ENCODE peak calls at places on chromosomes 7 and 10, in six cellular contexts. X is GM12892, E is HepG2, V is K562, I is H1, L is GM12878. Q is an unnamed sample.

GRCh38 chr10:11861811-11862210 is 38.7 kb downstream of the PROSER2 start:
- DNase-seq in X (no peak), V (no peak), E (no peak), I (no peak), L (no peak), Q (no peak)

GRCh38 chr10:106515206-106515790 is 649.2 kb downstream of the SORCS1 start:
- DNase-seq in X (no peak), L (no peak), I (no peak), V (no peak), E (no peak), Q (no peak)

GRCh38 chr7:16398211-16399017 is 22.9 kb downstream of the CRPPA start:
- DNase-seq in V (no peak), E (no peak), L (no peak), I (no peak), X (no peak), Q (no peak)

GRCh38 chr10:65358565-65358964 is 1567.3 kb upstream of the LRRTM3 start:
- DNase-seq in V (no peak), I (no peak), E (peak), L (no peak), X (no peak), Q (no peak)

GRCh38 chr7:36598056-36598675 is 126.1 kb downstream of the AOAH start:
- DNase-seq in L (no peak), E (no peak), V (no peak), X (no peak), I (no peak), Q (no peak)

GRCh38 chr10:71262817-71263216 is 50.4 kb downstream of the UNC5B start:
- DNase-seq in L (no peak), V (no peak), E (no peak), X (no peak), I (no peak), Q (no peak)

GRCh38 chr7:131502810-131503545 is 53.5 kb downstream of the PODXL start:
- DNase-seq in E (peak), L (no peak), I (no peak), V (peak), X (no peak), Q (no peak)

GRCh38 chr7:33108931-33109757 is at the start of gene RP9:
- DNase-seq in L (no peak), V (peak), X (peak), I (no peak), E (peak), Q (peak)

GRCh38 chr10:404341-404740 is 269.1 kb downstream of the ZMYND11 start:
- DNase-seq in X (no peak), V (no peak), E (no peak), I (no peak), L (no peak), Q (no peak)

GRCh38 chr7:1232623-1233327 is at the start of gene UNCX:
- DNase-seq in V (no peak), L (no peak), X (no peak), I (no peak), E (no peak), Q (no peak)

GRCh38 chr7:28263622-28264266 is 83.1 kb upstream of the JAZF1 start:
- DNase-seq in E (peak), X (no peak), I (no peak), L (no peak), V (no peak), Q (no peak)

GRCh38 chr7:39069886-39070881 is 92.5 kb downstream of the POU6F2 start:
- DNase-seq in V (no peak), I (no peak), E (no peak), L (no peak), X (no peak), Q (no peak)

GRCh38 chr10:126373137-126373536 is 15.1 kb downstream of the ADAM12 start:
- DNase-seq in X (no peak), L (no peak), E (no peak), V (no peak), I (no peak), Q (no peak)

GRCh38 chr7:129434846-129435318 is 650 bp downstream of the STRIP2 start:
- DNase-seq in I (no peak), L (no peak), E (peak), V (peak), X (peak), Q (no peak)

GRCh38 chr7:119929891-119930290 is 343.1 kb upstream of the KCND2 start:
- DNase-seq in I (no peak), X (no peak), E (no peak), L (no peak), V (no peak), Q (no peak)

GRCh38 chr10:49368256-49368655 is 27.6 kb downstream of the DRGX start:
- DNase-seq in I (no peak), X (no peak), V (no peak), L (no peak), E (no peak), Q (no peak)

GRCh38 chr7:112596260-112596659 is 115.5 kb downstream of the LSMEM1 start:
- DNase-seq in I (no peak), L (no peak), V (no peak), E (no peak), X (no peak), Q (no peak)

GRCh38 chr10:71314028-71314693 is 4.9 kb upstream of the SLC29A3 start:
- DNase-seq in X (peak), E (no peak), L (no peak), I (peak), V (peak), Q (peak)

GRCh38 chr10:119538632-119539358 is 3.7 kb downstream of the RGS10 start:
- DNase-seq in X (no peak), V (peak), I (no peak), E (no peak), L (no peak), Q (no peak)

GRCh38 chr7:30237271-30237695 is 47.1 kb upstream of the ZNRF2 start:
- DNase-seq in L (no peak), V (no peak), I (no peak), X (no peak), E (no peak), Q (no peak)

GRCh38 chr10:89685932-89686331 is 15.5 kb upstream of the KIF20B start:
- DNase-seq in V (no peak), L (no peak), E (no peak), X (no peak), I (no peak), Q (no peak)

GRCh38 chr10:36989233-36989632 is 136.2 kb upstream of the ANKRD30A start:
- DNase-seq in I (no peak), V (no peak), E (no peak), X (no peak), L (no peak), Q (no peak)

GRCh38 chr10:52561322-52561721 is 211.3 kb downstream of the MBL2 start:
- DNase-seq in X (no peak), E (no peak), V (no peak), I (no peak), L (no peak), Q (no peak)

GRCh38 chr10:52563361-52563760 is 209.2 kb downstream of the MBL2 start:
- DNase-seq in X (no peak), L (no peak), E (no peak), V (no peak), I (no peak), Q (no peak)

GRCh38 chr10:52558090-52558489 is 214.5 kb downstream of the MBL2 start:
- DNase-seq in V (no peak), L (no peak), E (no peak), I (no peak), X (no peak), Q (no peak)
- TF ChIP-seq POLR2A in V (no peak), L (no peak), E (no peak), I (no peak), X (no peak), Q (no peak)

DNA sequence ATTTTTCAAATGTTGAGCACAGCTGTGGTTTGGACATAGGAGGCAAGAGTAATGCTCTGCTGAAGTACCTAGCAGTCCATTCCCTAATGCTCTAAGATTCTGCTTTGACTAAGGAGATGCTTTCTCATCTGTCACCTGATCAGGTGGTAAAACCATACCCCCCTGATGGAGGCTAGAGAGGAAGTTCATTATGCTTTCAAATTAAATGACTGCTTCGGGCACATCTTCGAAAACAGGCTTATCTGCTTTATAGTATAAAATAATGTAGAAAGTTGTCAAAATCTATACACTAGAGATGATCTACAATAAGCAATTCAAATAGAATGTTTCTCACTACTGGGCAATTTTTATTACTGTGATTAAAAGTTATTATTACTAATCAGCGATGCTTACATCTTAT is at the start of gene GNAT3:
- DNase-seq in V (no peak), L (no peak), I (no peak), E (no peak), X (no peak), Q (no peak)
- TF ChIP-seq TAF1 in V (no peak), L (no peak), I (no peak), E (no peak), X (no peak), Q (no peak)

DNA sequence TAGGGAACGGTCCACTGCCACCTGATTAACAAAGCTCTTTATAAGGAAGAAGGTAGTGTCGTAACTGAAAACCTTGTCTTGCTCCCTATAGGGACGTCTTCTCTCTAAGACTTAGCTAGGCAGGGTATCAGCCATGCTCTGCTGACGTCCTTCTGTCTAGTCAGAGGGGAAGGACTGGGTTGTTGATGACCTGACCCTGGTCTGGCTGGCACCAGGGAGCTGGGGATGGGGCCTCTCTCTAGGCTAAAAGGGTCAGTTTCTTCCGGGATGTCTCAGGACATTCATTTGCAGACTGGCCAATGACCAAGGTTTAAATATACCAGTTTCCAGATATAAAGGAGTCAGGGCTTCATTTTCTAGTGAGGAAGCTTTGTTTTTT is 9.6 kb downstream of the CYP17A1 start:
- DNase-seq in X (no peak), I (no peak), E (no peak), L (no peak), V (no peak), Q (no peak)
- TF ChIP-seq POLR2A in X (no peak), I (no peak), E (no peak), L (no peak), V (no peak), Q (no peak)

DNA sequence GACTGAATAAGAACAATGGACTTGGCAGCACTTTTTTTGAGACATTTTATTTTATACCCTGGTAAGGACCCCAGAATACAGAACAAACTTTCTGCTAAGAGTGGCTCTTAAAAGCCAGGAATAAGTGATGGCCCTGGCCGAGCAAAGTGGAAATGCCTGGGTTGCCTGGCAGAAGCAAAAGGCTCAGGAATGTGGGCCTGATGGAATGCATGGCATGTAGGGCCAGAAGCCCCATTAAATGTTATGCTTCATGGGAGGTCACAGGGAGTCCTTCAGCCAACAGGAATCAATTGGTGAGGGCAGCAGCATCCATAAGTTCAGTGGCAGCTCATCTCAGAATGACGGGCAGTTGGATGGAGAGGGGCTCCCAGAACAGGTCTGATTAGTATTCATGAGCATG is 301.5 kb upstream of the CACNA2D1 start:
- DNase-seq in V (no peak), X (no peak), E (no peak), L (no peak), I (no peak), Q (no peak)
- TF ChIP-seq TAF1 in V (no peak), X (no peak), E (no peak), L (no peak), I (no peak), Q (no peak)

GRCh38 chr10:73967022-73967429 is 30.9 kb upstream of the VCL start:
- DNase-seq in E (no peak), L (no peak), X (no peak), V (no peak), I (peak), Q (no peak)

GRCh38 chr10:73964743-73965142 is 33.2 kb upstream of the VCL start:
- DNase-seq in I (no peak), E (no peak), L (no peak), X (no peak), V (no peak), Q (no peak)

GRCh38 chr10:73967544-73967943 is 30.4 kb upstream of the VCL start:
- DNase-seq in V (no peak), I (no peak), E (no peak), X (no peak), L (no peak), Q (no peak)

GRCh38 chr10:73968101-73968515 is 29.8 kb upstream of the VCL start:
- DNase-seq in L (no peak), V (no peak), E (no peak), I (no peak), X (no peak), Q (no peak)

GRCh38 chr10:73965890-73966768 is 31.8 kb upstream of the VCL start:
- DNase-seq in V (no peak), X (no peak), I (peak), L (no peak), E (peak), Q (no peak)
- TF ChIP-seq POLR2A in V (no peak), X (no peak), I (peak), L (no peak), E (no peak), Q (no peak)

GRCh38 chr10:97517778-97518561 is 19.2 kb downstream of the UBTD1 start:
- DNase-seq in L (no peak), V (no peak), E (no peak), I (no peak), X (no peak), Q (no peak)

GRCh38 chr10:97514344-97514743 is 15.6 kb downstream of the UBTD1 start:
- DNase-seq in V (peak), E (no peak), L (no peak), I (no peak), X (no peak), Q (no peak)

GRCh38 chr10:97517096-97517750 is 18.5 kb downstream of the UBTD1 start:
- DNase-seq in E (no peak), L (no peak), V (no peak), I (no peak), X (no peak), Q (no peak)

GRCh38 chr10:97518601-97519043 is 19.9 kb downstream of the UBTD1 start:
- DNase-seq in I (no peak), L (no peak), V (no peak), X (no peak), E (no peak), Q (no peak)

GRCh38 chr10:97515260-97515978 is 16.7 kb downstream of the UBTD1 start:
- DNase-seq in X (no peak), E (peak), V (no peak), L (no peak), I (no peak), Q (no peak)
- TF ChIP-seq TAF1 in X (no peak), E (no peak), V (no peak), L (no peak), I (no peak), Q (no peak)

DNA sequence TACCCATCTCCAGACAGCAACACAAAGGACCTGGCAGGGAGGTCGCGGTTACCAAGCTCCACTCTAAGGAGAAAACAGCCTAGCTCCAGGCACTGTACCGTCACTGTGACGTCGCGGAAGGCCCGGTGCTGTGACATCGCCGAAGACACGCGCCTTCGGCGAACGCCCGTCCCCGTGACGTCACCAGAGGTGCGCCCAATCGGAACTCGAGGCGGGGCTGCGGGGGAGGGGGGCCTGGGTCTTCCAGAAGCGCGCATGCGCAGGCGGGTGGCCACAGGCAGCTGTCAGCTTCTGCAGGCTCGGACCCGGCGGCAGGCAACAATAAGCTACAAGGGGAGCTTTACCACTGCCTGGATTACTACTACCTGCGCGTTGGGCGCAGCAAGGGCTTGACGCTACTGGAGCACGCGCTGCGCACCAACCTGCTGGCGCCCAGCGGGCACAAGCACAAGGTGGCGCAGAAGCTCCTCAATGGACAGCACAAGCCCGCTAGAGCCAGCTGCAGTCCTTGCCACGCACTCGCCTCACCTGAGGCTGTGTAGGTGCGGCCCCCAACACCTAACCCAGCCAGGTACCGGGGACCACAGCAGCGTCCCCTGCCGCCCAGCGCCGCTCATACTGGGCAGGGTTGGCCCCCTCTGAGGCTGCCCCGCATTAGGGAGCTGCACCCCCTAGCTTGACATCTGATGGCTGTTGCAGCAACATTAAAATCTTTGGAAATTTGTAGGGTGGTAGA is 208.4 kb downstream of the TPST1 start:
- DNase-seq in I (peak), L (no peak), V (no peak), X (peak), E (no peak), Q (peak)
- TF ChIP-seq POLR2A in I (peak), L (peak), V (no peak), X (no peak), E (no peak), Q (no peak)

GRCh38 chr7:140195859-140196258 is 19.1 kb upstream of the KDM7A start:
- DNase-seq in E (no peak), X (no peak), V (no peak), L (no peak), I (no peak), Q (no peak)

GRCh38 chr7:140192176-140192575 is 15.4 kb upstream of the KDM7A start:
- DNase-seq in E (no peak), X (no peak), I (no peak), V (no peak), L (no peak), Q (no peak)

GRCh38 chr7:140189917-140190316 is 13.1 kb upstream of the KDM7A start:
- DNase-seq in X (no peak), L (no peak), I (no peak), V (no peak), E (no peak), Q (no peak)

DNA sequence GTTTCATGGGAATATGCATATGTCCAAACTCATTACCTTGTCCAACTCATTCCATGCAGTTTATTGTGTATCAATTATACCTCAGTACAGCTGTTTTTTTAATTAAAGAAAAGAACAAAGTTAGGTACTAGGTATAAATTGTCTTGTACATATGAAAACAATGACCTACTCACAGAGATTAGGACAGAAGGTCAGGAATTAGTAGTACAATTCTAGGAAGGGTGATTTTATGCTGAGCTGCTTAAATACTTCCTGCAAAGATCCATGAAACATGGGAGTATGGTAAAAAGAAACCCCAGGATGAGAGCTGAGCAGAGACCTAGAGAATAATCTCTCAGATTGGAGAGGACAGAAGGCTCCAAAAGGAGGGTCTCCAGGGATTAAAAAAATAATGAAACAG is 13.8 kb upstream of the KDM7A start:
- DNase-seq in E (no peak), X (no peak), L (no peak), I (no peak), V (no peak), Q (no peak)
- TF ChIP-seq TAF1 in E (no peak), X (no peak), L (no peak), I (no peak), V (no peak), Q (no peak)

DNA sequence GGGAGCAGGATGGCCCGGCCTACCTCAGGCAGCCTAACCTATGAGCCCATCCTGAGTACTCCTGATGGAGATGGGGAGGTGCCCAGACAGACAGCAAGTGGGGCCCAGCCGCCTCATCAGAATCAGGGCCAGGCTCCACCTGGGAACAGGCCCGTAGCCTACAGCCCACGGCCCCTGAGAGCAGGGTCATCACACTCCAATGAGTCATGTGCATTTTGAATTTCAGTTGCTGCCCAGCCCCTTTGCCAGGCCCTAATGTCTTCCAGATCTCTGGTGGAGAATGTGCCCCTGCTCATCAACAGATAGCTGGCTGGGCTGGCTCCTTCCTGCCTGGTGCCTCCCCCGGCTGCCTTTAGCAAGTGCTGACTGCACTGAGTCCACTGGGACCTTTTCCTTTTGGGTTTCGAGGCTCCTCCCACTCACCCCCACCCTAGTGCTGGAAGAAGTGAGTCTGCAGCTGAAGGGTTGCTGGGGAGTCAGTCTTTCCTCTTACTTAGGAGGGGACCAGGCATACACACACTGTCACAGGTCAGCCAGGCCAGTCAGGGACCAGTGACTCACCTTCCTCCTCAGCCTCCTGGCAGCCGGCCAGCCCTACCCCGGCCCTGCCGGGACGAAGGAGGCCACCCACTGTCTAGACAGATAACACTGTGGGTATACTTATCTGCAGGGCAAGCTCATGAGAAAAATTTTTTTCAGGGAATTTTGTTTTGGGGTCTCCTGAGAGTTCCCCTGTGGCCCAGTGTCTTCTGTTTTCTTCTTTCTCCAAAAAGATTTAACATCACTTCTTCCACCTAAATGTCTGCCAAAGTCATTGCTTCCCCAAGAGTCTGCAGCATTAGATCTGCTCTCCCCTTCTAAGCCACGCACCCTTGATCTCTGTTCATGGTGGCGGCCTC is 9.1 kb upstream of the ASIC3 start:
- DNase-seq in L (no peak), V (peak), E (peak), I (no peak), X (no peak), Q (no peak)
- TF ChIP-seq POLR2A in L (no peak), V (peak), E (no peak), I (no peak), X (no peak), Q (no peak)

GRCh38 chr10:44425466-44425865 is 40.6 kb upstream of the CXCL12 start:
- DNase-seq in X (no peak), V (no peak), E (no peak), L (no peak), I (no peak), Q (no peak)
- TF ChIP-seq TAF1 in X (no peak), V (no peak), E (no peak), L (no peak), I (no peak), Q (no peak)